ENCODE peak calls at places on chromosomes 1 and 21, in four cellular contexts. F, A, Y and N are unnamed samples.

GRCh38 chr1:43238104-43238503 is 31.7 kb upstream of the TMEM125 start:
- DNase-seq in F (peak; percentile 62), A (peak; percentile 30), Y (peak; percentile 43), N (peak; percentile 67)

GRCh38 chr1:60283690-60284089 is 210.1 kb upstream of the C1orf87 start:
- DNase-seq in F (no peak), A (no peak), Y (no peak), N (no peak)

GRCh38 chr21:43194303-43195130 is 25.7 kb downstream of the CRYAA start:
- DNase-seq in F (no peak), A (no peak), Y (no peak), N (no peak)

GRCh38 chr1:5754817-5755551 is 237.2 kb downstream of the NPHP4 start:
- DNase-seq in F (no peak), A (no peak), Y (no peak), N (no peak)

GRCh38 chr1:42682739-42683529 is 716 bp downstream of the YBX1 start:
- DNase-seq in F (peak; percentile 57), A (peak; percentile 70), Y (peak; percentile 44), N (peak; percentile 86)

GRCh38 chr1:240312872-240313271 is 221.2 kb downstream of the FMN2 start:
- DNase-seq in F (peak; percentile 60), A (no peak), Y (peak; percentile 95), N (no peak)

GRCh38 chr1:17084787-17085186 is 31.0 kb upstream of the SDHB start:
- DNase-seq in F (no peak), A (no peak), Y (no peak), N (no peak)

GRCh38 chr1:210385228-210385627 is 56.5 kb downstream of the HHAT start:
- DNase-seq in F (no peak), A (no peak), Y (no peak), N (no peak)

GRCh38 chr1:149936076-149936991 is at the start of gene MTMR11:
- DNase-seq in F (peak; percentile 51), A (peak; percentile 62), Y (peak; percentile 9), N (no peak)

GRCh38 chr1:233730809-233731208 is 116.9 kb downstream of the KCNK1 start:
- DNase-seq in F (no peak), A (no peak), Y (no peak), N (no peak)

GRCh38 chr1:116569776-116570357 is 959 bp downstream of the CD58 start:
- DNase-seq in F (no peak), A (peak; percentile 24), Y (no peak), N (no peak)

GRCh38 chr1:2399890-2400575 is 8.4 kb downstream of the RER1 start:
- DNase-seq in F (no peak), A (no peak), Y (no peak), N (no peak)

GRCh38 chr1:234968470-234968869 is 160.2 kb downstream of the TOMM20 start:
- DNase-seq in F (no peak), A (peak; percentile 31), Y (no peak), N (no peak)

GRCh38 chr1:61273167-61273705 is 190.9 kb downstream of the NFIA start:
- DNase-seq in F (no peak), A (no peak), Y (no peak), N (no peak)

GRCh38 chr1:42484382-42484781 is 21.3 kb downstream of the CCDC30 start:
- DNase-seq in F (peak; percentile 30), A (no peak), Y (peak; percentile 91), N (no peak)

GRCh38 chr1:15346356-15347030 is 63.2 kb upstream of the EFHD2 start:
- DNase-seq in F (no peak), A (no peak), Y (no peak), N (no peak)

GRCh38 chr1:5977494-5978444 is 14.5 kb downstream of the NPHP4 start:
- DNase-seq in F (no peak), A (no peak), Y (no peak), N (no peak)

GRCh38 chr1:54610048-54610447 is 13.3 kb downstream of the FAM151A start:
- DNase-seq in F (no peak), A (peak; percentile 9), Y (peak; percentile 17), N (no peak)

GRCh38 chr1:62918706-62919105 is 134.8 kb downstream of the ATG4C start:
- DNase-seq in F (no peak), A (no peak), Y (no peak), N (no peak)

GRCh38 chr1:12015001-12015491 is 4.3 kb upstream of the MIIP start:
- DNase-seq in F (peak; percentile 36), A (no peak), Y (peak; percentile 70), N (no peak)

GRCh38 chr1:233244183-233244582 is 51.3 kb downstream of the PCNX2 start:
- DNase-seq in F (no peak), A (no peak), Y (peak; percentile 6), N (no peak)

GRCh38 chr1:55612988-55613387 is 397.8 kb upstream of the USP24 start:
- DNase-seq in F (no peak), A (no peak), Y (peak; percentile 3), N (no peak)

GRCh38 chr21:45469273-45470086 is 64.5 kb downstream of the COL18A1 start:
- DNase-seq in F (no peak), A (no peak), Y (no peak), N (no peak)

GRCh38 chr1:46527474-46528296 is 23.8 kb downstream of the KNCN start:
- DNase-seq in F (peak; percentile 80), A (peak; percentile 66), Y (peak; percentile 60), N (peak; percentile 90)

GRCh38 chr1:205748398-205749093 is 1.4 kb downstream of the NUCKS1 start:
- DNase-seq in F (peak; percentile 33), A (peak; percentile 38), Y (peak; percentile 48), N (no peak)

GRCh38 chr1:229664133-229664689 is 38.2 kb downstream of the URB2 start:
- DNase-seq in F (peak; percentile 81), A (no peak), Y (no peak), N (peak; percentile 52)

GRCh38 chr1:204928671-204929486 is 58.2 kb downstream of the NFASC start:
- DNase-seq in F (no peak), A (no peak), Y (no peak), N (no peak)

GRCh38 chr1:77430966-77431735 is 149.3 kb downstream of the AK5 start:
- DNase-seq in F (no peak), A (no peak), Y (no peak), N (no peak)

GRCh38 chr21:37863842-37864241 is 52.4 kb downstream of the KCNJ6 start:
- DNase-seq in F (no peak), A (no peak), Y (no peak), N (no peak)

GRCh38 chr1:63545780-63546179 is 22.5 kb downstream of the EFCAB7 start:
- DNase-seq in F (peak; percentile 27), A (no peak), Y (peak; percentile 24), N (no peak)

GRCh38 chr1:202208458-202208857 is 14.9 kb downstream of the LGR6 start:
- DNase-seq in F (no peak), A (no peak), Y (no peak), N (no peak)

GRCh38 chr1:233328661-233329498 is 1.4 kb downstream of the MAP3K21 start:
- DNase-seq in F (peak; percentile 12), A (no peak), Y (no peak), N (peak; percentile 11)

GRCh38 chr1:212233321-212233720 is 51.9 kb upstream of the PPP2R5A start:
- DNase-seq in F (no peak), A (no peak), Y (no peak), N (no peak)

GRCh38 chr21:34009193-34009592 is 64.2 kb upstream of the MRPS6 start:
- DNase-seq in F (no peak), A (no peak), Y (no peak), N (no peak)

DNA sequence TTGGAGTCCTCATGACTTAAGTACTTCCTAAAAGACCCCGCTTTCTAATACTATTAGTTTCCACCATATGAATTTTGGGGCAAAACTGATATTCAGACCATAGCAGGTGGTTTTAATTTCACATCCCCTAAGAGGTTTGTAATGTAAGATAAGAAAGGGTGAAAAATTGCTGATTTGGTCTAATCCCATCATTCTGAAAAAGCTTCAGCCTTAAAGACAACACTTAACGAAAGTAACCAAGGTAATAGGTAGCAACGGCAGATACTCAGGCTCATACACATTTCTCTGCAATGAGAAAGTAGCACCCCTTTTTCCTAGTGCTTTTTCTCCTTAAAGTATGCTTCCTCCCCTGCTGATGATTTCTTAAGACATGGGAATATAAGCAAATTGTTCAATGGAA is 376.9 kb upstream of the LYPLAL1 start:
- DNase-seq in F (no peak), A (no peak), Y (no peak), N (no peak)
- TF ChIP-seq CTCF in F (no peak), A (no peak), Y (no peak), N (no peak)

GRCh38 chr1:72284398-72285073 is 2.2 kb upstream of the NEGR1 start:
- DNase-seq in F (peak; percentile 65), A (peak; percentile 60), Y (peak; percentile 99), N (no peak)
- TF ChIP-seq CTCF in F (no peak), A (no peak), Y (peak; percentile 40), N (no peak)

GRCh38 chr1:26190373-26190987 is at the start of gene CATSPER4:
- DNase-seq in F (peak; percentile 52), A (no peak), Y (no peak), N (no peak)
- TF ChIP-seq CTCF in F (no peak), A (no peak), Y (peak; percentile 43), N (no peak)

GRCh38 chr1:165173409-165173808 is 183.1 kb downstream of the LMX1A start:
- DNase-seq in F (no peak), A (no peak), Y (no peak), N (no peak)
- TF ChIP-seq CTCF in F (no peak), A (no peak), Y (no peak), N (no peak)

DNA sequence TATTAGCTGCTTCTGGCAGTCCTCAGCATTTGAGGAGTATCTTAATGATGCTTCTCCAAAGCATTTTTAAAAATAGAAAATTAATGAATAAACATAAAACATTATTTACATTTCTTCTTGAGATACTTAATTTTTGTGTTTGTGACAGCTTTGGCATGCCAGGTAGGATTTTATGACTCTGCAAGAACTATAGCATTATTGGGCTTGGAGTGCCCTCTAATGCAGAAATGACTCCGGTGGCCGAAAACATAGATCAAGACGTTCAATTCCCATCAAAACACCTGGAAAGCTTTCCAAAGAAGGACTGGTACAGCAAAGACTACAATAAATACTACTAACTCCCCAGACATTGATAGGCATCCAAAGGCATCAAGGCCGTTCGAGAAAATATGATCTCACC is 366.4 kb upstream of the CXADR start:
- DNase-seq in F (no peak), A (no peak), Y (no peak), N (no peak)
- TF ChIP-seq CTCF in F (no peak), A (no peak), Y (no peak), N (no peak)